ENCODE peak calls at places on chromosomes 4 and X, in four cellular contexts. D is skeletal muscle cell, Y is neuronal stem cell, G is stomach. S is an unnamed sample.

GRCh38 chrX:67544871-67545771 is 1.3 kb downstream of the AR start:
- DNase-seq in D (peak), Y (peak), G (no peak), S (peak)

GRCh38 chrX:119942831-119943184 is 743 bp downstream of the NKAP start:
- DNase-seq in D (no peak), Y (no peak), G (no peak), S (no peak)

GRCh38 chr4:186148335-186148975 is 42.9 kb upstream of the CYP4V2 start:
- DNase-seq in D (no peak), Y (no peak), G (no peak), S (no peak)

GRCh38 chr4:83267121-83267834 is 17.3 kb downstream of the COQ2 start:
- DNase-seq in D (peak), Y (no peak), G (no peak), S (peak)

GRCh38 chr4:63831590-63831989 is 577.7 kb downstream of the TECRL start:
- DNase-seq in D (no peak), Y (no peak), G (no peak), S (no peak)

GRCh38 chr4:103032575-103032974 is 13.1 kb upstream of the SLC9B1 start:
- DNase-seq in D (no peak), Y (peak), G (no peak), S (no peak)

GRCh38 chrX:16082470-16083085 is 40.8 kb upstream of the GRPR start:
- DNase-seq in D (no peak), Y (no peak), G (no peak), S (no peak)

GRCh38 chr4:15395342-15395741 is 32.5 kb upstream of the C1QTNF7 start:
- DNase-seq in D (no peak), Y (no peak), G (no peak), S (no peak)

GRCh38 chr4:44118971-44119680 is 329.5 kb downstream of the KCTD8 start:
- DNase-seq in D (peak), Y (no peak), G (no peak), S (no peak)

GRCh38 chrX:50648151-50648550 is 165.8 kb downstream of the SHROOM4 start:
- DNase-seq in D (no peak), Y (no peak), G (no peak), S (no peak)

GRCh38 chr4:7779194-7779768 is 160.4 kb downstream of the AFAP1 start:
- DNase-seq in D (no peak), Y (no peak), G (no peak), S (no peak)

GRCh38 chrX:104137496-104137895 is 19.3 kb downstream of the SLC25A53 start:
- DNase-seq in D (no peak), Y (no peak), G (no peak), S (no peak)

GRCh38 chrX:21723097-21723496 is 34.8 kb downstream of the SMPX start:
- DNase-seq in D (no peak), Y (no peak), G (no peak), S (no peak)

GRCh38 chrX:10620121-10620699 is at the start of gene MID1:
- DNase-seq in D (peak), Y (peak), G (peak), S (peak)

GRCh38 chr4:139278450-139278849 is 1.6 kb downstream of the MGARP start:
- DNase-seq in D (no peak), Y (no peak), G (no peak), S (no peak)
- H3K4me3 ChIP-seq in D (no peak), Y (no peak), G (no peak), S (no peak)

GRCh38 chrX:153765138-153766079 is 1.4 kb downstream of the PLXNB3 start:
- DNase-seq in D (no peak), Y (no peak), G (no peak), S (no peak)
- H3K4me3 ChIP-seq in D (peak), Y (peak), G (peak), S (peak)

GRCh38 chr4:85408326-85408725 is 66.6 kb upstream of the ARHGAP24 start:
- DNase-seq in D (no peak), Y (no peak), G (no peak), S (no peak)
- H3K4me3 ChIP-seq in D (no peak), Y (no peak), G (no peak), S (no peak)

GRCh38 chrX:14497184-14497666 is 32.1 kb upstream of the GLRA2 start:
- DNase-seq in D (no peak), Y (no peak), G (no peak), S (no peak)
- H3K4me3 ChIP-seq in D (peak), Y (no peak), G (peak), S (peak)

GRCh38 chr4:61411241-61411640 is 211.1 kb downstream of the ADGRL3 start:
- DNase-seq in D (no peak), Y (no peak), G (no peak), S (no peak)
- H3K4me3 ChIP-seq in D (no peak), Y (no peak), G (no peak), S (no peak)